ENCODE peak calls at places on chromosomes 16 and 17, in six cellular contexts. L is K562, W is SK-N-SH, Z is NT2/D1, T is H1, C is HCT116. P is an unnamed sample.

GRCh38 chr17:49191407-49191916 is 18.9 kb downstream of the GNGT2 start:
- DNase-seq in L (no peak), C (no peak), W (no peak), Z (no peak), T (no peak), P (no peak)

GRCh38 chr16:23496826-23497542 is 13.3 kb downstream of the GGA2 start:
- DNase-seq in T (no peak), L (no peak), W (no peak), Z (no peak), C (no peak), P (no peak)

GRCh38 chr16:16974192-16974591 is 496.6 kb downstream of the XYLT1 start:
- DNase-seq in W (no peak), T (no peak), L (no peak), Z (no peak), C (no peak), P (no peak)

GRCh38 chr16:71961066-71962039 is 38.8 kb downstream of the PKD1L3 start:
- DNase-seq in W (peak), T (peak), L (peak), Z (peak), C (peak), P (peak)

GRCh38 chr17:33964344-33964979 is 290.6 kb upstream of the CCL2 start:
- DNase-seq in L (peak), W (no peak), T (no peak), Z (no peak), C (no peak), P (peak)

GRCh38 chr17:76551685-76552084 is 11.8 kb downstream of the PRCD start:
- DNase-seq in W (no peak), T (no peak), Z (no peak), C (no peak), L (no peak), P (no peak)

GRCh38 chr16:181668-182021 is 1.4 kb downstream of the HBQ1 start:
- DNase-seq in Z (no peak), W (peak), C (no peak), L (no peak), T (no peak), P (no peak)

GRCh38 chr16:80938035-80938927 is 68.4 kb downstream of the CMC2 start:
- DNase-seq in W (no peak), Z (no peak), C (peak), L (no peak), T (no peak), P (no peak)

GRCh38 chr16:4847774-4848587 is 700 bp downstream of the UBN1 start:
- DNase-seq in L (peak), Z (no peak), W (peak), T (no peak), C (no peak), P (no peak)

GRCh38 chr17:68701046-68701445 is 99.9 kb upstream of the FAM20A start:
- DNase-seq in W (no peak), L (no peak), C (no peak), Z (no peak), T (no peak), P (no peak)

GRCh38 chr16:73384561-73384960 is 336.6 kb upstream of the ZFHX3 start:
- DNase-seq in Z (no peak), L (no peak), W (no peak), T (no peak), C (no peak), P (no peak)

GRCh38 chr16:59192551-59193199 is 458.6 kb upstream of the GOT2 start:
- DNase-seq in L (peak), W (peak), C (no peak), T (no peak), Z (peak), P (no peak)

GRCh38 chr17:28031174-28031573 is 11.3 kb upstream of the NLK start:
- DNase-seq in Z (no peak), L (no peak), W (no peak), T (no peak), C (no peak), P (no peak)

GRCh38 chr17:81438024-81438664 is 42.9 kb downstream of the BAHCC1 start:
- DNase-seq in T (no peak), L (no peak), C (no peak), W (peak), Z (no peak), P (no peak)

GRCh38 chr16:82542714-82543113 is 84.1 kb upstream of the CDH13 start:
- DNase-seq in T (no peak), W (no peak), Z (no peak), C (no peak), L (no peak), P (no peak)
- TF ChIP-seq YY1 in T (no peak), W (no peak), Z (no peak), C (no peak), L (no peak), P (no peak)

DNA sequence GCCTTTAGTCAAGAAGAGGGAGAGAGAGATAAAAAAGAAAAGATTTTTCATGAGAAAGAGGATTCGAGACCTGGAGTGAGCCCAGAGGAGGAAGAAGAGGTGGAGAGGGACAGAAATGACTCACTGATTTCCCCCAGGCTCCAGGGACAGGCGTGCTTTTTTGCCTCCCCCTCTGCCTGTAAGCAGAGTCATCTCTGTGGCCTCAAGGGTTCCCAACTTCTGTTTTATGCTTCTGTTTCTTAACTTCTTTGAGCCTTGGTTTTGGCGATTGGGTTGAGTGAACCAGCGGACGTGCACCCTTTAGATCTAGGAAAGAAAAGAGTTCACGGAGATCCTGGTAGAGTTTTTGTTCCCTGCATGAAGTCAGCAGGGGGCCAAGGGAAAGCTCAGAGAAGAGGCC is 147.9 kb upstream of the NOL11 start:
- DNase-seq in L (no peak), W (no peak), Z (no peak), C (no peak), T (no peak), P (peak)
- TF ChIP-seq YY1 in L (no peak), W (no peak), Z (no peak), C (no peak), T (no peak), P (no peak)

DNA sequence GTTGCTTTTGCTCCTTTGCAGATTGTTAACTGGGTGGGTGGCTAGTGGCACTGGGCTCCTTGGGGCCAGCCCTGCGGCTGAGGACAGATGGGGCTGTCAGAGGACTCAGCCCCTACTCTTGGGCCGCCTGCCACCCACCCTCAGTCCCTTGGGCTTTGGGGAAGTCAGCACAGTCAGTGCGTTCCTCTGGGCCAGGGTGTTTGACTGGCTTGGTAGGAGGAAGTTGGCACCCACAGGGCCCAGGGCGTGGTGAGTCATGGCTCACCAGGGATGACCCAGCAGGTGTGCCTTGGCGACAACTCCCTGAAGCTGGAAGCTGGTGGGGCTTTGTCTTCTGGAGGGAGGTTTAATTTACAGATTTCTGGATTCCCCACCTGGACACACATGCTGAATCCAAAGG is 32.4 kb downstream of the HAPSTR1 start:
- DNase-seq in Z (no peak), W (no peak), T (no peak), C (peak), L (no peak), P (no peak)
- TF ChIP-seq YY1 in Z (no peak), W (no peak), T (no peak), C (peak), L (no peak), P (no peak)

DNA sequence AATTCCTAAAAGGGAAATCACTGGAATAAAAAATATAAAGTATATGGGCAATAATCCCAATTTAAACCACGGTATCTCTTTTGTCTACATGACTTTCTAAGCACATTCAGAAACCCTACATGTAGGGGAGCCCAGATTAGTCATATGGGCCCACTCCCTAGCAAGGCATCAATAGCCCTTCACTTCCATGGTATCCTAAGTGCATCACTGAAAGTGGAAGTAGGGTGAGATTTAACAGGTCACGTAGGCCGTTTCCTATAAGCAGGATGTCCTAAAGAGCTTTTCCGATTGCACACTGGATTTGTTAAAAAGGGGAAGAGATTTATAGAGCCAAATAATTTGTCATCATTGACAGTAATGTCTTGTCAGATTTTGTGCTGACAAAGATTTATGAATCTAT is 39.0 kb downstream of the CA4 start:
- DNase-seq in L (no peak), W (no peak), Z (no peak), C (no peak), T (no peak), P (no peak)
- TF ChIP-seq YY1 in L (no peak), W (no peak), Z (no peak), C (no peak), T (no peak), P (no peak)

GRCh38 chr17:6786618-6787017 is 10.6 kb downstream of the FBXO39 start:
- DNase-seq in Z (no peak), T (no peak), C (no peak), L (no peak), W (no peak), P (no peak)
- TF ChIP-seq YY1 in Z (no peak), T (no peak), C (no peak), L (no peak), W (no peak), P (no peak)

GRCh38 chr17:981292-981658 is 1.7 kb upstream of the NXN start:
- DNase-seq in L (no peak), C (no peak), Z (no peak), W (no peak), T (no peak), P (no peak)

GRCh38 chr17:978110-979093 is 1.2 kb downstream of the NXN start:
- DNase-seq in W (peak), Z (no peak), C (no peak), T (no peak), L (no peak), P (no peak)

GRCh38 chr17:980406-981291 is 1.1 kb upstream of the NXN start:
- DNase-seq in Z (peak), W (peak), L (peak), C (peak), T (no peak), P (peak)

GRCh38 chr17:979211-979538 is 401 bp downstream of the NXN start:
- DNase-seq in L (no peak), C (no peak), T (no peak), W (no peak), Z (no peak), P (no peak)

DNA sequence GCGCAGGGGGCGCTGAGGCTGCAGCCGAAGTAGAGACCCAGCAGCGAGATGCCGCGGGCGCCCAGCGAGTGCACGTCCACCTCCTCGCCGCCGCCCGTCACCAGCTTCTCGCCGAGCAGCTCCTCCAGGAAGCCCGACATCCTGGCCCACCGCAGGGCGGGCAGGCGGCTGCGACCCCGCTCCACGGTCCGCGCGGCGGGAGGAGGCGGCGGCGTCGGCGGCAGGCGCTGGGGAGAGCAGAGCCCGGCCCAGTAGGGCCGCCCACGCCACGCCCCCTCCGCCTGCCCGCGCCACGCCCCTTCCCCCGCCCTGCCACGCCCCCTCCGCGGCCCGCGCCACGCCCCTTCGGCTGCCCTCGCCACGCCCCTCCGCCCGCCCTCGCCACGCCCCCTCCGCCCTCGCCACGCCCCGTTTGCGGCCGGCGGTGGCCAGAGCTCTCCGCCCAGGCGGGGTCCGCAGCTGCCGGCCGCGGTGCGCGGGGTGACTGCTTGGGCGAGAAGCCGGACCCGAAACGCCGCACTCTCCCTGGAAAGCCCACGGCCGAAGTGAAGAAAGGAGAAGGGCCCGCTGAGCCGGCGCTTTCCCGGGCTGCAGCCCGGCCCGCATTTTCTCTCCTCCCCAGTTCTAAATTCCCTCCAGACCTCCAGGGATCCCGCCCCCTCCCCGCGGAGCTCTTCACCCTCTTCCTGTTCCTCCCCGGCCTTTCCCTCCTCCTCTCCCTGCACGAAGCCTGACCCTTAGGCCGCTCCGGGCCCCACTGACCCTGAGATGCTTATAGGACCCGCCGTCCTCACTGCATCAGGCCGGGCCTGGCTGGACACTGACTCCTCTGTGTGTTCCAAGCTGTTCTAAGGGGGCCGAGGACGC is at the start of gene NXN:
- DNase-seq in W (peak), Z (peak), L (peak), C (no peak), T (no peak), P (no peak)
- TF ChIP-seq YY1 in W (no peak), Z (no peak), L (no peak), C (no peak), T (no peak), P (peak)

GRCh38 chr16:74451951-74452758 is 30.9 kb upstream of the CLEC18B start:
- DNase-seq in Z (no peak), W (no peak), C (no peak), L (no peak), T (no peak), P (peak)
- TF ChIP-seq YY1 in Z (no peak), W (no peak), C (no peak), L (no peak), T (no peak), P (peak)

P was measured in GM12878.